ENCODE peak calls at places on chromosomes 1 and 21, in ten cellular contexts. J, N, K, W, Q, H, T, G, V and Y are unnamed samples.

GRCh38 chr1:160108888-160109662 is 6.5 kb upstream of the ATP1A2 start:
- DNase-seq in H (no peak), N (peak; percentile 59), J (peak; percentile 52), G (no peak), K (no peak), Q (peak; percentile 78), W (peak; percentile 73), V (peak; percentile 68), T (peak; percentile 74), Y (peak; percentile 31)

GRCh38 chr1:247493106-247493505 is 35.2 kb upstream of the OR2B11 start:
- DNase-seq in N (no peak), K (no peak), V (no peak), H (no peak), G (no peak), J (no peak), W (no peak), T (no peak), Q (no peak), Y (no peak)

GRCh38 chr1:198132060-198132781 is 24.6 kb upstream of the NEK7 start:
- DNase-seq in H (no peak), T (no peak), W (no peak), Q (no peak), K (no peak), G (no peak), J (no peak), N (no peak), V (no peak), Y (no peak)

GRCh38 chr1:23558140-23558871 is 995 bp downstream of the ID3 start:
- DNase-seq in W (no peak), T (peak; percentile 76), Q (peak; percentile 66), N (peak; percentile 32), J (peak; percentile 48), G (peak; percentile 89), V (peak; percentile 78), K (peak; percentile 68), H (peak; percentile 53), Y (no peak)

GRCh38 chr1:226560243-226560642 is 11.7 kb downstream of the STUM start:
- DNase-seq in W (no peak), G (no peak), N (no peak), Q (no peak), J (no peak), K (no peak), V (no peak), H (no peak), T (no peak), Y (no peak)

GRCh38 chr1:88890790-88891317 is 513 bp downstream of the GTF2B start:
- DNase-seq in K (no peak), T (peak; percentile 46), N (peak; percentile 40), G (peak; percentile 36), H (no peak), Q (peak; percentile 37), J (peak; percentile 41), W (peak; percentile 41), V (peak; percentile 46), Y (no peak)

GRCh38 chr1:29298175-29298720 is 61.9 kb downstream of the PTPRU start:
- DNase-seq in W (no peak), H (no peak), Q (no peak), V (no peak), J (no peak), K (no peak), T (no peak), N (no peak), G (no peak), Y (no peak)

GRCh38 chr1:231272880-231273279 is 31.9 kb downstream of the GNPAT start:
- DNase-seq in K (no peak), T (peak; percentile 34), H (no peak), G (no peak), V (peak; percentile 42), N (no peak), J (peak; percentile 53), W (no peak), Q (peak; percentile 53), Y (no peak)

DNA sequence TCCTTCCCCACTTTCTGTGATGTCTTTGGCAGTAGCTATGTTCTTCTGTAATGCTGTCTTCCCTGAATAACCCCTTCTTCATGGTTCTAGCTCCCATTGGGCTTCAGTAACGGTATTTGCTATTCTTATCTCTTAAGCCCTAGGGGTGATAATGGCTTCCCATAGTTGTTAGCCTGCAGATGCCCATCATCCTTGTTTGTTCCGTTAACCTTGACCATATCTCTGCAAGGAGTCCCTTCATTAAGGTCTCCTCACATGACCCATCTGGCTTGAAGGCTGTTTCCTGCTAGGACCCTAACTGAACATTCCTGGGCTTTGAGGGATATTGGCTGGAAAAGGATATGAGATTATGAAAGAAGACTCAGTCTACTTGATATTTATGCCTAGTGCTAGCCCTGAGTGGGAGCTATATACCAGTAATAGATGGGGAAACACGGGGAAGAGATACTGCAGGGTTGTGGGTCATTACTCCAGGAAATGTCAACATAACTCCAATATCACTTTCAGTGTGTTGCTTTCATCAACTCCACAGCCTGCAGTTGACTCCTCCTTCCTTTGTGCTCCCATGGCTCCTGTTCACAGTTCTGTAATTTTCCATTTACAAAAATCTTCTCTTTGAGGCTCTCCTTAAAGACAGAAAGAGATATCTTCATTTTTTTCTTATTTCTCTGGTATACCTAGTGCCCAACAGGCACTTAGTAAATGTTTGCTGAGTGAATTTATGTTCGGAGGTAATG is 2.5 kb downstream of the MR1 start:
- DNase-seq in J (no peak), K (no peak), T (peak; percentile 29), G (no peak), H (no peak), W (no peak), V (no peak), Q (no peak), N (no peak), Y (no peak)
- H3K4me3 ChIP-seq in J (no peak overlapping the region), K (no peak overlapping the region), T (no peak overlapping the region), G (no peak overlapping the region), H (no peak overlapping the region), W (no peak overlapping the region), V (no peak overlapping the region), Q (no peak overlapping the region), N (no peak overlapping the region), Y (no peak overlapping the region)

GRCh38 chr1:5287178-5288155 is 633.1 kb downstream of the AJAP1 start:
- DNase-seq in Q (no peak), N (no peak), K (no peak), G (no peak), T (no peak), W (no peak), H (no peak), J (no peak), V (no peak), Y (no peak)

DNA sequence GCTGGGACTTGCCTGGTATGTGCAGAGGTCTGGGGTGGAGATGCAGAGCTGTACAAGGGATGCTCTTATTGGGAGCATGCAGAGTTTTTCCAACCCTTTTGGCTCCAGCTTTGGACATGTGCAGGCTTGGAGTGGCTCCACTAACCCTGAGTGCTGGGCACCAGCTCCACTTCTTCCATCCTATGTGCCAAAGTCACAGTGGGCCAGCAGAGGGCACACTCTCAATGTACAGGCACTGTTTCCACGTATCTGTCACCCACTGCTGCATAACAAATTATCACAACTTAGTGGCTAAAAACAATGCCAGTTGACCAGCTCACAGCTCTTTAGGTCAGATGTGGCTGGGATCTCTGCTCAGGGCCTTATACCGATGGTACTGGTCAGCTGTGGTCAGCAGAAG is 631.8 kb downstream of the AJAP1 start:
- DNase-seq in W (no peak), N (no peak), Q (no peak), K (no peak), T (no peak), H (no peak), J (no peak), G (no peak), V (no peak), Y (no peak)
- TF ChIP-seq CTCF in W (no peak), N (no peak), Q (no peak), K (no peak), T (no peak), H (no peak), J (no peak), G (no peak), V (no peak), Y (no peak)

DNA sequence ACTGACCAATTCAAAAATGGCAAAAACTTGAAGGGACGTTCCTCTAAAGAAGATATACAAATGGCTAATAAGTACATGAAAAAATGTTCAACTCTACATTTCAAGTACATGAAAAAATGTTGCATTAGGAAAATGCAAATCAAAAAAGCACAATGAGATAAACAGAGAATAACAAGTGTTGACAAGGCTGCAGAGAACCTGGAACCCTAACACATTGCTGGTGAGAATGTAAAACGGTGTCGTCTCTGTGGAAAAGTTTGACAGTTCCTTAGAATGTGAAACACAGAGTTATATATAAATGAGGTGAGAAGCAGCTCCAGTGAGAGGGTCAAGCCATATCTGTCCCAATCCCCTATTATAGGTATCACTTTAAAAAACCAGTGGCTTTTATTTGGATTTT is 44.6 kb upstream of the RBM34 start:
- DNase-seq in Q (no peak), T (no peak), W (no peak), N (no peak), V (no peak), H (no peak), G (no peak), K (no peak), J (no peak), Y (no peak)
- H3K4me3 ChIP-seq in Q (no peak overlapping the region), T (no peak overlapping the region), W (no peak overlapping the region), N (no peak overlapping the region), V (no peak overlapping the region), H (no peak overlapping the region), G (no peak overlapping the region), K (no peak overlapping the region), J (no peak overlapping the region), Y (no peak overlapping the region)

GRCh38 chr21:32782698-32783097 is 11.1 kb upstream of the PAXBP1 start:
- DNase-seq in T (no peak), Q (peak; percentile 5), J (no peak), G (no peak), V (no peak), H (no peak), K (no peak), N (no peak), W (no peak), Y (no peak)
- TF ChIP-seq CTCF in T (peak; percentile 6), Q (no peak), J (no peak), G (no peak), V (no peak), H (peak; percentile 7), K (no peak), N (no peak), W (no peak), Y (no peak)

DNA sequence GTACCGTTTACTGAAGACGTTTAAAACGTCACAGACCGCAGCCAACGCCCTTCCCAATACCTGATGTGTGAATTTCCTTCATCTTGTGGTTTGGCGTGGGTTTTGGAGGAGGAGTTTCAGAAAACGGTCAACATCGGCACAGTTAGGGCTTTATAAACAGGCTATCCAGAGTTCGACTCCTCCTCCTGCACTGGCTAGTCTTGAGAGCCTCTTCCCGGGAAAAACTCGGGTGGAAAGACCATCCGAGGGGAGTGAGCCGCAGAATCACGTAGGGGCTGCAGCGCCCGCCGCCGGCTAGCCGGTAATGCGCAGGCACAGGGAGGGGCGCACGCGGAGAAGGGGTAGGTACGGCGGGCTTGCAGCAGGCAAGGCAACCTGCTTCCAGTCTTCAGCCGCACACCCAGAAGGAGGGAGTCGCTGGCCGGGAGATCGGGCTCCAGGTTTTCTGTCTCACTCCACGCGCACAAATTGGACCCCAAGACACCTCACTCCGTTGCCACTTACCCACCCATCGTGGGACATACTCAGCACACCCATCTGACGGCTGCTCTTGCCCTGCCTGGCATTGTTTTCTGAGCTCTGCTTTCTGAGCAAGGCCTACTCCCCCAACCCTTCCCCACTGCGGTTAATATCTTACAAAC is 25.4 kb downstream of the SLC19A2 start:
- DNase-seq in W (peak; percentile 43), H (no peak), T (peak; percentile 46), J (peak; percentile 28), Q (peak; percentile 60), K (no peak), N (peak; percentile 25), G (no peak), V (peak; percentile 29), Y (no peak)
- H3K4me3 ChIP-seq in W (peak overlapping the region; percentile 51), H (peak overlapping the region; percentile 8), T (no peak overlapping the region), J (peak overlapping the region; percentile 33), Q (peak overlapping the region; percentile 35), K (peak overlapping the region; percentile 42), N (peak overlapping the region; percentile 37), G (no peak overlapping the region), V (peak overlapping the region; percentile 40), Y (peak overlapping the region; percentile 21)